ENCODE peak calls at places on chromosomes 13 and 19, in eight cellular contexts. U is HCT116, P is adrenal gland, O is body of pancreas, H is testis, Y is tibial nerve, R is H54, C is K562. M is an unnamed sample.
A peak's percentile ranks its signal among the peaks of the same experiment; 100 is the strongest.

GRCh38 chr13:113929628-113930615 is 44.0 kb downstream of the C13orf46 start:
- DNase-seq in U (no peak), P (peak; percentile 9), O (no peak), H (peak; percentile 15), Y (peak; percentile 12), R (no peak), C (no peak), M (no peak)

GRCh38 chr19:15679089-15679488 is 6.2 kb downstream of the CYP4F12 start:
- DNase-seq in U (no peak), P (no peak), O (no peak), H (no peak), Y (no peak), R (no peak), C (no peak), M (no peak)

GRCh38 chr19:29672319-29672932 is 7.2 kb downstream of the PLEKHF1 start:
- DNase-seq in U (no peak), P (no peak), O (no peak), H (no peak), Y (no peak), R (no peak), C (peak; percentile 4), M (no peak)

GRCh38 chr19:38141108-38141507 is 82.9 kb downstream of the DPF1 start:
- DNase-seq in U (no peak), P (no peak), O (no peak), H (no peak), Y (no peak), R (no peak), C (no peak), M (no peak)

GRCh38 chr13:44088911-44089851 is 209.5 kb downstream of the LACC1 start:
- DNase-seq in U (no peak), P (no peak), O (no peak), H (no peak), Y (no peak), R (no peak), C (no peak), M (no peak)

GRCh38 chr19:43489310-43489709 is 15.2 kb downstream of the PHLDB3 start:
- DNase-seq in U (no peak), P (no peak), O (no peak), H (no peak), Y (no peak), R (no peak), C (no peak), M (no peak)

GRCh38 chr13:40069173-40070044 is 413.9 kb downstream of the COG6 start:
- DNase-seq in U (peak; percentile 44), P (peak; percentile 79), O (peak; percentile 82), H (peak; percentile 87), Y (peak; percentile 72), R (peak; percentile 14), C (peak; percentile 29), M (peak; percentile 71)

GRCh38 chr13:78595819-78596700 is 7.3 kb downstream of the POU4F1 start:
- DNase-seq in U (no peak), P (no peak), O (peak; percentile 13), H (peak; percentile 61), Y (no peak), R (no peak), C (no peak), M (peak; percentile 48)

GRCh38 chr19:6800991-6801396 is 28.5 kb downstream of the VAV1 start:
- DNase-seq in U (peak; percentile 39), P (no peak), O (no peak), H (no peak), Y (no peak), R (peak; percentile 57), C (no peak), M (no peak)

GRCh38 chr19:53333466-53334449 is at the start of gene ZNF845:
- DNase-seq in U (peak; percentile 60), P (peak; percentile 97), O (peak; percentile 96), H (peak; percentile 97), Y (peak; percentile 90), R (peak; percentile 91), C (peak; percentile 86), M (peak; percentile 91)
- TF ChIP-seq POLR2A in U (no peak), P (peak; percentile 58), O (no peak), H (no peak), Y (peak; percentile 50), R (peak; percentile 91), C (peak; percentile 87), M (peak; percentile 77)

GRCh38 chr19:40420766-40421467 is 4.9 kb downstream of the SERTAD1 start:
- DNase-seq in U (peak; percentile 82), P (peak; percentile 97), O (peak; percentile 96), H (peak; percentile 94), Y (peak; percentile 87), R (peak; percentile 96), C (peak; percentile 90), M (peak; percentile 91)
- TF ChIP-seq POLR2A in U (peak; percentile 65), P (peak; percentile 96), O (peak; percentile 92), H (peak; percentile 76), Y (peak; percentile 97), R (peak; percentile 45), C (peak; percentile 83), M (peak; percentile 71)

GRCh38 chr19:805600-806550 is 8.6 kb downstream of the PTBP1 start:
- DNase-seq in U (no peak), P (no peak), O (no peak), H (peak; percentile 75), Y (no peak), R (no peak), C (no peak), M (no peak)
- TF ChIP-seq POLR2A in U (no peak), P (no peak), O (no peak), H (no peak), Y (no peak), R (no peak), C (no peak), M (no peak)

GRCh38 chr19:4108767-4109625 is 14.9 kb downstream of the MAP2K2 start:
- DNase-seq in U (no peak), P (no peak), O (no peak), H (no peak), Y (no peak), R (no peak), C (no peak), M (no peak)
- TF ChIP-seq POLR2A in U (no peak), P (no peak), O (no peak), H (no peak), Y (no peak), R (no peak), C (no peak), M (no peak)

DNA sequence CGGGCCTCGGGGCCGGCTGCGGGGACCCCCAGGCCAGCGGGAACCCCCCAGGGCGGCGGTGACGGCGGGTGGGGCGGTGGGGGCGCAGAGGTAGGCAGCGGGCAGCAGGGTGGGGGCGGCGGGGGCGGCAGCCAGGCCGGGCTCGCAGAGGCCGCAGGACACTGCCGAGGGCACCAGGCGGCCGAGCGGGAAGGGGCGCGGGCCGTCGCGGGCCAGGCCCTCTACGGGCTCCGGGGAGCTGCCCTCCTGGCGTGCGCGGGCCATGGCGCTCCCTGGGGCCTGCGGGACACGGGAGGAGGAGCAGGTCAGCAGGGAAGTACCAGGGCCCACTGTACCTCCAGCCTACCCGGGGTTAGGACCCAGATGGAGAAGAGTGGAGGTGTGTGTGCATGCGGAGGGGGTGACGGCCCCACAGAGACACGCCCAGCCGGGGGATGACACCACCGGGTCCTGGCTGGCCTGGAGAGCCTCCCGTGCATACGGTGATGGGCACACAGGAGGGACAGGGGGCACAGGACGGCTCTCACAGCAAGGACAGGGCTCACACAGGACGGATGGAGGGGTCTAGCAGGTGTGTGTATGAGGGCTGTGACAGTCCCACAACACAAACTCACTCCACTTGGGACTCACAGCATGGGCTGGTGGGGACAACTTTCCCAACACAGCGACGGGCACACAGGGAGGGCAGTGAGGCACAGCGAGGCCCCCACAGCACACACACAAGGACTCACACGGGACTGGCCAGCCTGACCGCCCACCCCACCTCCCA is 2.6 kb downstream of the BBC3 start:
- DNase-seq in U (no peak), P (peak; percentile 53), O (peak; percentile 62), H (peak; percentile 52), Y (no peak), R (no peak), C (peak; percentile 66), M (peak; percentile 88)
- TF ChIP-seq POLR2A in U (peak; percentile 18), P (no peak), O (no peak), H (no peak), Y (no peak), R (no peak), C (peak; percentile 59), M (peak; percentile 69)

GRCh38 chr13:52118595-52118994 is 10.3 kb downstream of the NEK5 start:
- DNase-seq in U (no peak), P (no peak), O (no peak), H (no peak), Y (no peak), R (no peak), C (peak; percentile 27), M (no peak)
- TF ChIP-seq POLR2A in U (no peak), P (no peak), O (no peak), H (no peak), Y (no peak), R (no peak), C (no peak), M (no peak)